ENCODE peak calls at places on chromosomes 3 and 15, in seven cellular contexts. L is NCI-H1092 treated with DMSO at 0.1 percent for 48 hours; Q is amniotic stem cell; G is H4; N is amygdala; E is stimulated activated CD4-positive, alpha-beta T cell treated with anti-CD3 and anti-CD28 coated beads, Interleukin-4, amount 100 ng/mL, for 48 hours; H is occipital lobe. C is an unnamed sample.

GRCh38 chr15:84949043-84949442 is 32.6 kb upstream of the PDE8A start:
- DNase-seq in L (no peak), Q (no peak), G (no peak), N (no peak), E (no peak), H (no peak), C (no peak)

GRCh38 chr15:69573815-69574472 is 121.3 kb downstream of the RPLP1 start:
- DNase-seq in L (no peak), Q (peak), G (no peak), N (no peak), E (peak), H (no peak), C (no peak)

GRCh38 chr15:66679657-66680108 is 22.4 kb upstream of the SMAD6 start:
- DNase-seq in L (no peak), Q (no peak), G (no peak), N (no peak), E (no peak), H (no peak), C (peak)

GRCh38 chr3:14319654-14320182 is 82.7 kb upstream of the SLC6A6 start:
- DNase-seq in L (no peak), Q (no peak), G (peak), N (no peak), E (no peak), H (no peak), C (peak)

GRCh38 chr3:45062697-45063070 is 36.6 kb downstream of the CLEC3B start:
- DNase-seq in L (no peak), Q (no peak), G (no peak), N (no peak), E (no peak), H (no peak), C (no peak)

GRCh38 chr3:14474363-14475081 is 65.6 kb downstream of the GRIP2 start:
- DNase-seq in L (no peak), Q (no peak), G (no peak), N (no peak), E (no peak), H (no peak), C (no peak)

GRCh38 chr3:119380697-119381096 is 82.7 kb downstream of the TMEM39A start:
- DNase-seq in L (peak), Q (no peak), G (no peak), N (no peak), E (no peak), H (no peak), C (no peak)

GRCh38 chr3:117669761-117670160 is 960.2 kb downstream of the TUSC7 start:
- DNase-seq in L (no peak), Q (no peak), G (no peak), N (no peak), E (no peak), H (no peak), C (no peak)

GRCh38 chr3:16480861-16481569 is 32.5 kb downstream of the RFTN1 start:
- DNase-seq in L (no peak), Q (no peak), G (no peak), N (no peak), E (no peak), H (no peak), C (peak)

GRCh38 chr3:101954361-101954760 is 105.0 kb downstream of the NFKBIZ start:
- DNase-seq in L (no peak), Q (no peak), G (no peak), N (no peak), E (no peak), H (no peak), C (no peak)

GRCh38 chr3:43997788-43998373 is 243.8 kb upstream of the TOPAZ1 start:
- DNase-seq in L (no peak), Q (no peak), G (no peak), N (no peak), E (no peak), H (no peak), C (peak)

GRCh38 chr15:71612869-71613268 is 197.5 kb upstream of the NR2E3 start:
- DNase-seq in L (no peak), Q (no peak), G (no peak), N (no peak), E (no peak), H (no peak), C (no peak)

GRCh38 chr15:75170203-75170602 is 31.5 kb upstream of the C15orf39 start:
- DNase-seq in L (no peak), Q (no peak), G (no peak), N (no peak), E (no peak), H (no peak), C (no peak)

GRCh38 chr3:50388021-50388719 is 28.8 kb upstream of the TMEM115 start:
- DNase-seq in L (peak), Q (no peak), G (no peak), N (no peak), E (no peak), H (no peak), C (peak)

GRCh38 chr3:129890125-129890524 is 3.4 kb downstream of the TMCC1 start:
- DNase-seq in L (no peak), Q (no peak), G (no peak), N (no peak), E (no peak), H (no peak), C (no peak)

GRCh38 chr3:27639271-27639670 is 82.9 kb downstream of the EOMES start:
- DNase-seq in L (no peak), Q (no peak), G (no peak), N (no peak), E (no peak), H (no peak), C (no peak)

GRCh38 chr15:85329561-85330421 is 50.6 kb upstream of the AKAP13 start:
- DNase-seq in L (no peak), Q (no peak), G (peak), N (no peak), E (no peak), H (no peak), C (no peak)

GRCh38 chr3:119733812-119734211 is 31.0 kb downstream of the CFAP91 start:
- DNase-seq in L (no peak), Q (no peak), G (no peak), N (no peak), E (no peak), H (no peak), C (no peak)

GRCh38 chr15:42863572-42864239 is 56.9 kb downstream of the TTBK2 start:
- DNase-seq in L (peak), Q (no peak), G (no peak), N (no peak), E (no peak), H (no peak), C (no peak)

GRCh38 chr3:141379250-141379872 is 11.1 kb downstream of the ZBTB38 start:
- DNase-seq in L (no peak), Q (no peak), G (no peak), N (no peak), E (no peak), H (no peak), C (no peak)

GRCh38 chr3:133573054-133573628 is 345 bp upstream of the CDV3 start:
- DNase-seq in L (no peak), Q (no peak), G (peak), N (no peak), E (peak), H (no peak), C (peak)

GRCh38 chr3:66544619-66545429 is 44.0 kb upstream of the LRIG1 start:
- DNase-seq in L (no peak), Q (no peak), G (no peak), N (no peak), E (no peak), H (no peak), C (peak)

GRCh38 chr3:4820296-4821121 is 158.7 kb upstream of the BHLHE40 start:
- DNase-seq in L (no peak), Q (no peak), G (no peak), N (no peak), E (no peak), H (no peak), C (no peak)

GRCh38 chr3:71010731-71011455 is 572.6 kb downstream of the FOXP1 start:
- DNase-seq in L (no peak), Q (no peak), G (no peak), N (no peak), E (peak), H (no peak), C (no peak)

GRCh38 chr15:40695469-40695910 is 516 bp downstream of the RAD51 start:
- DNase-seq in L (no peak), Q (no peak), G (no peak), N (no peak), E (no peak), H (peak), C (no peak)

C was measured in endodermal cell.